ENCODE peak calls at places on chromosomes 6 and 20, in four cellular contexts. One of them, this sample, is unnamed.

GRCh38 chr20:3163099-3164042 is 3.7 kb upstream of the FASTKD5 start:
- DNase-seq in WTC11: no peak
- DNase-seq in GM12878: no peak
- DNase-seq in K562: no peak
- DNase-seq in this sample: no peak

GRCh38 chr20:10453241-10453640 is 18.1 kb downstream of the SLX4IP start:
- DNase-seq in WTC11: no peak
- DNase-seq in GM12878: peak; percentile 66
- DNase-seq in K562: no peak
- DNase-seq in this sample: no peak

GRCh38 chr20:49646126-49646525 is 67.6 kb downstream of the B4GALT5 start:
- DNase-seq in WTC11: no peak
- DNase-seq in GM12878: no peak
- DNase-seq in K562: no peak
- DNase-seq in this sample: no peak

GRCh38 chr6:128569737-128570438 is 49.5 kb upstream of the PTPRK start:
- DNase-seq in WTC11: no peak
- DNase-seq in GM12878: no peak
- DNase-seq in K562: no peak
- DNase-seq in this sample: no peak

GRCh38 chr20:23492292-23492691 is 1.4 kb downstream of the CST8 start:
- DNase-seq in WTC11: no peak
- DNase-seq in GM12878: no peak
- DNase-seq in K562: no peak
- DNase-seq in this sample: no peak

GRCh38 chr6:160972111-160972510 is 19.5 kb upstream of the MAP3K4 start:
- DNase-seq in WTC11: no peak
- DNase-seq in GM12878: no peak
- DNase-seq in K562: no peak
- DNase-seq in this sample: no peak

GRCh38 chr6:155389130-155389529 is 66.5 kb downstream of the NOX3 start:
- DNase-seq in WTC11: no peak
- DNase-seq in GM12878: no peak
- DNase-seq in K562: no peak
- DNase-seq in this sample: no peak

GRCh38 chr20:15702161-15702560 is 871.1 kb downstream of the KIF16B start:
- DNase-seq in WTC11: no peak
- DNase-seq in GM12878: no peak
- DNase-seq in K562: no peak
- DNase-seq in this sample: no peak

GRCh38 chr6:118903134-118903533 is 9.2 kb downstream of the ASF1A start:
- DNase-seq in WTC11: no peak
- DNase-seq in GM12878: no peak
- DNase-seq in K562: no peak
- DNase-seq in this sample: no peak

GRCh38 chr20:1242530-1242929 is 16.7 kb downstream of the RAD21L1 start:
- DNase-seq in WTC11: no peak
- DNase-seq in GM12878: no peak
- DNase-seq in K562: no peak
- DNase-seq in this sample: no peak

GRCh38 chr6:44653761-44654218 is 266.3 kb downstream of the CDC5L start:
- DNase-seq in WTC11: no peak
- DNase-seq in GM12878: no peak
- DNase-seq in K562: no peak
- DNase-seq in this sample: no peak

GRCh38 chr20:37516697-37517370 is 4.2 kb upstream of the NNAT start:
- DNase-seq in WTC11: no peak
- DNase-seq in GM12878: no peak
- DNase-seq in K562: no peak
- DNase-seq in this sample: no peak

GRCh38 chr20:19771031-19771430 is 13.0 kb downstream of the RIN2 start:
- DNase-seq in WTC11: no peak
- DNase-seq in GM12878: no peak
- DNase-seq in K562: no peak
- DNase-seq in this sample: no peak

GRCh38 chr20:17680836-17681740 is 954 bp downstream of the RRBP1 start:
- DNase-seq in WTC11: peak; percentile 82
- DNase-seq in GM12878: no peak
- DNase-seq in K562: peak; percentile 72
- DNase-seq in this sample: peak; percentile 58
- TF ChIP-seq ETV6 in WTC11: no peak
- TF ChIP-seq ETV6 in GM12878: no peak
- TF ChIP-seq ETV6 in K562: no peak
- TF ChIP-seq ETV6 in this sample: no peak

GRCh38 chr6:108589244-108589730 is 28.6 kb downstream of the FOXO3 start:
- DNase-seq in WTC11: peak; percentile 76
- DNase-seq in GM12878: no peak
- DNase-seq in K562: peak; percentile 34
- DNase-seq in this sample: peak; percentile 15
- TF ChIP-seq USF2 in WTC11: no peak
- TF ChIP-seq USF2 in GM12878: no peak
- TF ChIP-seq USF2 in K562: no peak
- TF ChIP-seq USF2 in this sample: no peak

GRCh38 chr6:149235130-149235561 is 82.4 kb upstream of the TAB2 start:
- DNase-seq in WTC11: no peak
- DNase-seq in GM12878: peak; percentile 69
- DNase-seq in K562: no peak
- DNase-seq in this sample: peak; percentile 54
- TF ChIP-seq ETV6 in WTC11: no peak
- TF ChIP-seq ETV6 in GM12878: no peak
- TF ChIP-seq ETV6 in K562: no peak
- TF ChIP-seq ETV6 in this sample: no peak

DNA sequence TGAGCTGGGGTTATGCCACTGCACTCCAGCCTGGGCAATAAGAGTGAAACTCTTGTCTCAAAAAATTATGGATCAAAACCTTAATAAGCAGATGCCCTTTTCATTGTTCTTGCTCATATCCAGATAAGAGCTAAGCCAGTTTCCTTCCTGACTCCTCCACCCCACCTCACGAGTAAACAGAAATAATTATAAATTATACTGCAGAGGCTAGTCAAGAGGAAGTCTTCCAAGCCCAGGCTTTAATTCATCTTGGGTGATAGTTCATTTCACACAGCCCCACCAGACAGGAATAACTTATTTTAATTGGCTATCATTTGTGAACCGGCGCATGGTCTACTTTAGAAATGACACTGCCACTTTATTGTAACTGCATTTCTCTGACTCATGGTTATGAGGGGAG is 102.0 kb downstream of the BTBD3 start:
- DNase-seq in WTC11: no peak
- DNase-seq in GM12878: no peak
- DNase-seq in K562: no peak
- DNase-seq in this sample: no peak
- TF ChIP-seq USF2 in WTC11: no peak
- TF ChIP-seq USF2 in GM12878: no peak
- TF ChIP-seq USF2 in K562: no peak
- TF ChIP-seq USF2 in this sample: no peak

GRCh38 chr6:7617954-7618764 is 28.2 kb downstream of the SNRNP48 start:
- DNase-seq in WTC11: no peak
- DNase-seq in GM12878: peak; percentile 38
- DNase-seq in K562: no peak
- DNase-seq in this sample: no peak
- TF ChIP-seq ETV6 in WTC11: no peak
- TF ChIP-seq ETV6 in GM12878: no peak
- TF ChIP-seq ETV6 in K562: no peak
- TF ChIP-seq ETV6 in this sample: no peak

GRCh38 chr6:73796881-73797280 is 100.9 kb downstream of the CD109 start:
- DNase-seq in WTC11: no peak
- DNase-seq in GM12878: no peak
- DNase-seq in K562: no peak
- DNase-seq in this sample: no peak
- TF ChIP-seq USF2 in WTC11: no peak
- TF ChIP-seq USF2 in GM12878: no peak
- TF ChIP-seq USF2 in K562: no peak
- TF ChIP-seq USF2 in this sample: no peak

DNA sequence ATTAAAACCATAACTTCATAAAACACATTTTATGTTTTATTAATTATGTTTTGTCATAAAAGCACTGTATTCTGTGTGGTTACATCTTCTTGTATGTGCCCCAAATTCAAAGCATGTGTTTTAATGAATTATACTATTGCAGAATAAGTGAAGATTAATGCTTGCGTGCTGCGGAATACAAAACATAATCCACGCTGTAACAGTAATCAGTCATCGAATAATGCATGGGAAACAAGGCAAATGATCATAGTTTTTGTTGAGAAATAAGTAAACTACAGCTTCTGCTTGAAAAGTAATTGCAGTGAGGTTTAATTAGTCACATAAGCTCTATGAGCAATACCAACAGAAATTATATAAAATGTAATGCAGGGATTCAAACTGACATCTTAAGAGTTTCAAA is 459.1 kb upstream of the SOX4 start:
- DNase-seq in WTC11: no peak
- DNase-seq in GM12878: no peak
- DNase-seq in K562: no peak
- DNase-seq in this sample: no peak
- TF ChIP-seq ETV6 in WTC11: no peak
- TF ChIP-seq ETV6 in GM12878: no peak
- TF ChIP-seq ETV6 in K562: no peak
- TF ChIP-seq ETV6 in this sample: no peak

DNA sequence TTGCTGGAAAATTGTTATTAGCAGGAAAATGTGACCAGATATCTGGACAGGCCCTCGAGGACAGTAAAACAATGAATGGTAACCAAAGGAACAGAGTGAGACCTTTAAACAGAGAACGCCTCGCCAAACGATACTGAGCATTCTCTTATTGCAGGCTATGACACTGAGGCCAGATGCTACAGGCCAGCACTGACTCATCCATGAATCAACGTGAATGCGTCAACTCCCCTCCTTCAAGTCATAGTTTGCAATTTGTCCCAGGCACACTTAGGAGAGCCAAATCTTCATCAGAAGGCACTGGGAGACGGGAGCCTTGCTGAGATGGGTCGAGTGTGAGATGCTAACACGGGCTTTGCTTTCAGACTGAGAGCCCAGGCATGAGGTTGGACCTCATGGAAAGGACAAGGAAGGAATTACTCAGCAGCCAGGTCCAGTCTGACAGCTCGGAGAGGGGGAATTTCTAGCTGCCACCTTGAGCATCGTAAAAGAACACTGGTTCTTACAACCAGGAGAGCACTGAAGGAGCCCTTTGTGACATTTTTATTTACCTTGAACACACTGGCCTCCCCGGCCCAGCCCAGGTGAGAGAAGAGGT is 60.7 kb downstream of the BMP7 start:
- DNase-seq in WTC11: no peak
- DNase-seq in GM12878: no peak
- DNase-seq in K562: no peak
- DNase-seq in this sample: no peak
- TF ChIP-seq USF2 in WTC11: no peak
- TF ChIP-seq USF2 in GM12878: no peak
- TF ChIP-seq USF2 in K562: no peak
- TF ChIP-seq USF2 in this sample: no peak